ENCODE peak calls at places on chromosomes 5 and 9, in five cellular contexts. Z is pancreas; M is activated CD4-positive, alpha-beta T cell treated with anti-CD3 and anti-CD28 coated beads, Interleukin-2, amount 50 U/mL, for 4 hours; L is T-helper 2 cell; S is fibroblast of lung. K is an unnamed sample.

GRCh38 chr9:38405841-38406240 is 13.3 kb downstream of the ALDH1B1 start:
- DNase-seq in Z (no peak), M (no peak), L (no peak), S (no peak), K (no peak)

GRCh38 chr5:145921211-145921610 is 15.2 kb upstream of the SH3RF2 start:
- DNase-seq in Z (no peak), M (no peak), L (no peak), S (no peak), K (no peak)

GRCh38 chr9:16704489-16705111 is 165.9 kb downstream of the BNC2 start:
- DNase-seq in Z (no peak), M (no peak), L (no peak), S (peak), K (no peak)

GRCh38 chr9:68950689-68951088 is 63.2 kb downstream of the PRKACG start:
- DNase-seq in Z (no peak), M (no peak), L (no peak), S (no peak), K (no peak)

GRCh38 chr5:177313561-177314259 is 2.0 kb upstream of the MXD3 start:
- DNase-seq in Z (no peak), M (no peak), L (no peak), S (no peak), K (no peak)

GRCh38 chr5:124773291-124774001 is 27.0 kb upstream of the ZNF608 start:
- DNase-seq in Z (no peak), M (no peak), L (no peak), S (no peak), K (no peak)

GRCh38 chr5:8114597-8115266 is 245.8 kb downstream of the MTRR start:
- DNase-seq in Z (no peak), M (no peak), L (no peak), S (no peak), K (no peak)

GRCh38 chr9:87324613-87325194 is 173.0 kb upstream of the DAPK1 start:
- DNase-seq in Z (no peak), M (no peak), L (no peak), S (peak), K (peak)

GRCh38 chr9:117704024-117704575 is at the start of gene TLR4:
- DNase-seq in Z (peak), M (no peak), L (no peak), S (peak), K (peak)

GRCh38 chr9:250039-250438 is 35.4 kb downstream of the DOCK8 start:
- DNase-seq in Z (no peak), M (no peak), L (no peak), S (no peak), K (no peak)

GRCh38 chr5:76667495-76667894 is 44.3 kb upstream of the F2RL2 start:
- DNase-seq in Z (no peak), M (no peak), L (no peak), S (no peak), K (peak)

GRCh38 chr5:72848474-72849428 is 32.3 kb downstream of the TNPO1 start:
- DNase-seq in Z (peak), M (peak), L (peak), S (no peak), K (peak)

GRCh38 chr9:133613396-133613795 is 4.2 kb upstream of the FAM163B start:
- DNase-seq in Z (no peak), M (no peak), L (no peak), S (no peak), K (no peak)

GRCh38 chr9:7780261-7780988 is 19.2 kb downstream of the DMAC1 start:
- DNase-seq in Z (no peak), M (no peak), L (no peak), S (peak), K (no peak)

GRCh38 chr5:87300744-87301143 is 33.1 kb downstream of the RASA1 start:
- DNase-seq in Z (no peak), M (peak), L (no peak), S (peak), K (peak)

GRCh38 chr9:110072597-110073355 is 135.2 kb downstream of the C9orf152 start:
- DNase-seq in Z (no peak), M (no peak), L (no peak), S (no peak), K (no peak)

GRCh38 chr5:172713113-172713808 is 57.7 kb downstream of the DUSP1 start:
- DNase-seq in Z (no peak), M (peak), L (peak), S (peak), K (peak)

GRCh38 chr5:64635056-64635686 is 55.1 kb upstream of the SHISAL2B start:
- DNase-seq in Z (no peak), M (no peak), L (no peak), S (peak), K (peak)

K was measured in OCI-M1.